ENCODE peak calls at places on chromosomes 6 and 20, in five cellular contexts. D is LoVo, Y is iris pigment epithelial cell, Q is astrocyte of the spinal cord, G is T follicular helper cell. F is an unnamed sample.

GRCh38 chr20:45783656-45784294 is 7.9 kb downstream of the WFDC3 start:
- DNase-seq in G (no peak), D (no peak), Y (no peak), Q (peak; percentile 18), F (no peak)

GRCh38 chr6:92577077-92577719 is 842.2 kb downstream of the EPHA7 start:
- DNase-seq in D (no peak), Y (peak; percentile 36), Q (peak; percentile 71), G (no peak), F (no peak)

GRCh38 chr6:71072508-71072907 is 115.6 kb upstream of the B3GAT2 start:
- DNase-seq in Y (peak; percentile 50), G (no peak), D (no peak), Q (peak; percentile 49), F (peak; percentile 43)

GRCh38 chr20:3635346-3635745 is 27.9 kb downstream of the GFRA4 start:
- DNase-seq in D (no peak), Q (no peak), G (no peak), Y (peak; percentile 11), F (no peak)

GRCh38 chr20:52150440-52151258 is 40.9 kb downstream of the ZFP64 start:
- DNase-seq in G (no peak), D (peak; percentile 46), Y (peak; percentile 57), Q (peak; percentile 56), F (peak; percentile 69)

GRCh38 chr6:47527274-47527673 is 49.7 kb downstream of the CD2AP start:
- DNase-seq in D (no peak), Q (no peak), G (no peak), Y (no peak), F (no peak)

GRCh38 chr20:36462440-36463211 is 78.7 kb upstream of the MYL9 start:
- DNase-seq in Y (peak; percentile 54), G (no peak), Q (peak; percentile 42), D (no peak), F (no peak)

GRCh38 chr20:59772373-59772705 is 161.1 kb downstream of the SYCP2 start:
- DNase-seq in G (no peak), Q (no peak), Y (no peak), D (no peak), F (no peak)

GRCh38 chr6:74409447-74409846 is 713.4 kb downstream of the CD109 start:
- DNase-seq in G (no peak), D (peak; percentile 45), Y (peak; percentile 82), Q (peak; percentile 86), F (peak; percentile 44)

GRCh38 chr20:19524691-19525090 is 233.4 kb upstream of the RIN2 start:
- DNase-seq in D (no peak), Q (no peak), Y (no peak), G (no peak), F (no peak)

GRCh38 chr6:15079288-15079817 is 166.5 kb upstream of the JARID2 start:
- DNase-seq in Q (no peak), Y (no peak), G (no peak), D (no peak), F (no peak)

GRCh38 chr20:36378686-36379085 is 72.5 kb downstream of the DLGAP4 start:
- DNase-seq in D (no peak), Q (no peak), Y (no peak), G (no peak), F (no peak)

GRCh38 chr20:23200914-23201313 is 114.8 kb upstream of the CD93 start:
- DNase-seq in D (peak; percentile 32), Y (no peak), Q (peak; percentile 6), G (no peak), F (peak; percentile 24)

GRCh38 chr6:48136856-48137255 is 25.9 kb upstream of the PTCHD4 start:
- DNase-seq in Q (peak; percentile 16), G (no peak), Y (peak; percentile 14), D (no peak), F (no peak)

GRCh38 chr6:163738304-163738703 is 323.8 kb downstream of the QKI start:
- DNase-seq in Q (no peak), G (no peak), Y (no peak), D (no peak), F (no peak)

GRCh38 chr20:25284131-25284601 is 36.3 kb downstream of the PYGB start:
- DNase-seq in G (no peak), Y (no peak), D (no peak), Q (no peak), F (no peak)

GRCh38 chr6:79421707-79422484 is 115.3 kb downstream of the LCA5 start:
- DNase-seq in G (no peak), Q (peak; percentile 94), D (no peak), Y (peak; percentile 97), F (peak; percentile 41)

GRCh38 chr6:34248198-34248726 is 544 bp downstream of the SMIM29 start:
- DNase-seq in Q (no peak), D (no peak), G (peak; percentile 34), Y (peak; percentile 43), F (no peak)

GRCh38 chr6:43855247-43855646 is 85.2 kb downstream of the VEGFA start:
- DNase-seq in Y (no peak), D (no peak), G (no peak), Q (no peak), F (no peak)

GRCh38 chr6:161369339-161369738 is 95.5 kb upstream of the AGPAT4 start:
- DNase-seq in D (peak; percentile 34), Y (peak; percentile 96), G (no peak), Q (peak; percentile 85), F (no peak)

GRCh38 chr6:28542440-28543293 is 17.0 kb downstream of the GPX5 start:
- DNase-seq in D (peak; percentile 84), Q (peak; percentile 77), G (peak; percentile 31), Y (peak; percentile 88), F (peak; percentile 90)

GRCh38 chr6:26327450-26328264 is 37.3 kb upstream of the BTN3A2 start:
- DNase-seq in G (no peak), Q (peak; percentile 89), D (peak; percentile 76), Y (peak; percentile 70), F (peak; percentile 82)

GRCh38 chr6:52574709-52575489 is 2.0 kb downstream of the TRAM2 start:
- DNase-seq in Y (peak; percentile 71), G (peak; percentile 47), Q (no peak), D (no peak), F (no peak)

GRCh38 chr6:135424385-135424784 is 73.2 kb downstream of the AHI1 start:
- DNase-seq in Q (no peak), D (no peak), G (no peak), Y (no peak), F (no peak)